ENCODE peak calls at places on chromosomes 5 and 9, in five cellular contexts. M is MM.1S, X is DND-41, A is HCT116, F is Peyer's patch. O is an unnamed sample.

GRCh38 chr5:116573617-116574431 is 799 bp downstream of the SEMA6A start:
- DNase-seq in M (no peak), X (no peak), A (no peak), F (peak; percentile 53), O (no peak)

GRCh38 chr9:88219601-88220000 is 81.3 kb upstream of the SPATA31C2 start:
- DNase-seq in M (no peak), X (no peak), A (no peak), F (no peak), O (no peak)

GRCh38 chr9:95092321-95093072 is 225.0 kb downstream of the FANCC start:
- DNase-seq in M (no peak), X (peak; percentile 22), A (peak; percentile 71), F (peak; percentile 65), O (no peak)

GRCh38 chr5:125870271-125870670 is 552.9 kb upstream of the GRAMD2B start:
- DNase-seq in M (no peak), X (no peak), A (no peak), F (no peak), O (no peak)

GRCh38 chr9:104984994-104985393 is 57.0 kb upstream of the ABCA1 start:
- DNase-seq in M (no peak), X (no peak), A (no peak), F (no peak), O (no peak)

GRCh38 chr5:4229866-4230265 is 634.2 kb downstream of the IRX1 start:
- DNase-seq in M (no peak), X (no peak), A (no peak), F (no peak), O (no peak)

GRCh38 chr5:56088967-56089829 is 94.4 kb upstream of the IL6ST start:
- DNase-seq in M (no peak), X (no peak), A (no peak), F (no peak), O (no peak)

GRCh38 chr5:113776832-113777525 is 263.5 kb downstream of the YTHDC2 start:
- DNase-seq in M (no peak), X (no peak), A (no peak), F (no peak), O (no peak)

GRCh38 chr5:175658299-175659145 is 651 bp downstream of the HRH2 start:
- DNase-seq in M (peak; percentile 69), X (peak; percentile 39), A (no peak), F (no peak), O (peak; percentile 5)

GRCh38 chr5:180873628-180874520 is 12.8 kb upstream of the ZFP62 start:
- DNase-seq in M (no peak), X (no peak), A (no peak), F (no peak), O (no peak)

GRCh38 chr5:33583332-33583731 is 142.6 kb downstream of the TARS1 start:
- DNase-seq in M (no peak), X (no peak), A (no peak), F (no peak), O (no peak)

GRCh38 chr5:107523019-107523680 is 147.6 kb downstream of the EFNA5 start:
- DNase-seq in M (no peak), X (no peak), A (no peak), F (no peak), O (no peak)

GRCh38 chr5:72402959-72403628 is 82.9 kb downstream of the PTCD2 start:
- DNase-seq in M (no peak), X (no peak), A (no peak), F (no peak), O (no peak)

GRCh38 chr5:126309860-126310259 is 113.3 kb upstream of the GRAMD2B start:
- DNase-seq in M (no peak), X (no peak), A (no peak), F (no peak), O (no peak)

GRCh38 chr5:172795401-172795977 is 24.5 kb upstream of the DUSP1 start:
- DNase-seq in M (no peak), X (no peak), A (no peak), F (peak; percentile 88), O (no peak)

GRCh38 chr5:65721050-65721774 is 697 bp downstream of the SGTB start:
- DNase-seq in M (no peak), X (no peak), A (no peak), F (peak; percentile 63), O (peak; percentile 1)

GRCh38 chr5:169272731-169273401 is 28.1 kb downstream of the SLIT3 start:
- DNase-seq in M (no peak), X (no peak), A (no peak), F (no peak), O (no peak)

GRCh38 chr9:123007269-123007668 is 26.2 kb upstream of the GPR21 start:
- DNase-seq in M (no peak), X (no peak), A (no peak), F (no peak), O (no peak)

GRCh38 chr5:96896285-96896711 is 20.0 kb downstream of the ERAP2 start:
- DNase-seq in M (peak; percentile 78), X (no peak), A (no peak), F (no peak), O (peak; percentile 8)

GRCh38 chr9:36315283-36315682 is 57.0 kb upstream of the GNE start:
- DNase-seq in M (no peak), X (no peak), A (no peak), F (no peak), O (no peak)

GRCh38 chr9:14887149-14887548 is 23.1 kb downstream of the FREM1 start:
- DNase-seq in M (no peak), X (no peak), A (no peak), F (peak; percentile 52), O (no peak)

GRCh38 chr5:54243483-54244080 is 66.8 kb downstream of the ARL15 start:
- DNase-seq in M (peak; percentile 21), X (peak; percentile 13), A (peak; percentile 27), F (peak; percentile 56), O (no peak)

GRCh38 chr9:20838218-20838617 is 154.2 kb downstream of the FOCAD start:
- DNase-seq in M (no peak), X (no peak), A (no peak), F (no peak), O (no peak)

GRCh38 chr5:40441733-40442132 is 238.0 kb upstream of the PTGER4 start:
- DNase-seq in M (peak; percentile 16), X (no peak), A (no peak), F (peak; percentile 79), O (peak; percentile 13)

GRCh38 chr5:55530669-55531068 is 4.1 kb downstream of the PLPP1 start:
- DNase-seq in M (no peak), X (no peak), A (no peak), F (no peak), O (no peak)

GRCh38 chr5:100479079-100479688 is 56.0 kb upstream of the FAM174A start:
- DNase-seq in M (peak; percentile 76), X (no peak), A (peak; percentile 43), F (no peak), O (no peak)

GRCh38 chr5:145548097-145548496 is 287.0 kb downstream of the PRELID2 start:
- DNase-seq in M (no peak), X (no peak), A (no peak), F (no peak), O (no peak)

GRCh38 chr9:133057006-133057405 is 4.8 kb upstream of the CEL start:
- DNase-seq in M (no peak), X (peak; percentile 39), A (no peak), F (no peak), O (no peak)

GRCh38 chr9:73775757-73776156 is 624.1 kb downstream of the ANXA1 start:
- DNase-seq in M (no peak), X (no peak), A (no peak), F (no peak), O (no peak)

GRCh38 chr5:157917909-157918809 is 59.2 kb upstream of the CLINT1 start:
- DNase-seq in M (peak; percentile 70), X (peak; percentile 81), A (peak; percentile 66), F (peak; percentile 88), O (peak; percentile 47)

GRCh38 chr9:99970481-99970880 is 64.0 kb downstream of the STX17 start:
- DNase-seq in M (no peak), X (no peak), A (no peak), F (no peak), O (no peak)

GRCh38 chr5:117881426-117882230 is 1106.7 kb downstream of the DTWD2 start:
- DNase-seq in M (no peak), X (no peak), A (no peak), F (no peak), O (no peak)

DNA sequence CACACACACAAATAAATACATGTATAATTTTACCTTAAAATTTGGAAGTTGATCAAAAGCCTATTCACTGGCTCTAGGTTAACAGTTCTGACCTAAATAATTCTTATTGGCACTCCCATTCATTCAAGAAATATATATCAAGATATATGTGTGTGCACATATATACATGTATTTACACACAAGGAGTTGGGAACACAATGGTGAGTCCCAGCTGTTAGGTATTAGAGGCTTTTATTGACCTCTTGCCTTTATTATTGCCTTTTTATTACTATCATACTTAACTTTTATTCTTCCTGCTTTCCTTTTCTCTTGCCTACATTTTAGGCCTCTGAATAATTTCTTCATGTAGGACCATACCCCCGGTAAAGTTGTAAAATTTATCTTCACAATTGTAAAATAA is 25.0 kb downstream of the CCDC152 start:
- DNase-seq in M (no peak), X (no peak), A (no peak), F (no peak), O (no peak)
- H3K27ac ChIP-seq in M (no peak overlapping the region), X (no peak overlapping the region), A (no peak overlapping the region), F (no peak overlapping the region), O (no peak overlapping the region)

DNA sequence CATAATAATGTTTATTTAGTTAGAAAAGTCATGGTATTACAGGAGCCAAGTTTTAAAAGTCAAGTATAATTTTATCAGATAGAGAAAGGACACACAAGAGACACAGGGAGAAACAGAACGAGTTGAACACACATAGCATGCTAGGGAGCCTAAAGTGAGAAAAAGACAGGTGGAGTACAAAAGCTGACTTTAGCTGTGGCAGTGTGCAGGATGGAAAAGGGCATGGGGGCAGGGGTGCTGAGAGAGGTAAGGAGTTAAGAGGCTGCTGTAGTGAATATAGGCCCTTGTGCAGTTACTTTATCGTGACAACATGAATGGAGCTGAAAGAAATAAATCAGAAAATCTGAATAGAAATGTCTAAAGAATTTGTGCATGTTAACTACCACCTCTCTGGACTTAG is 18.0 kb downstream of the HMGCS1 start:
- DNase-seq in M (no peak), X (no peak), A (no peak), F (no peak), O (no peak)
- H3K27me3 ChIP-seq in M (no peaks in the 10 kb centered on the region), X (no peaks in the 10 kb centered on the region), A (no peaks in the 10 kb centered on the region), F (no peaks in the 10 kb centered on the region), O (no peaks in the 10 kb centered on the region)

DNA sequence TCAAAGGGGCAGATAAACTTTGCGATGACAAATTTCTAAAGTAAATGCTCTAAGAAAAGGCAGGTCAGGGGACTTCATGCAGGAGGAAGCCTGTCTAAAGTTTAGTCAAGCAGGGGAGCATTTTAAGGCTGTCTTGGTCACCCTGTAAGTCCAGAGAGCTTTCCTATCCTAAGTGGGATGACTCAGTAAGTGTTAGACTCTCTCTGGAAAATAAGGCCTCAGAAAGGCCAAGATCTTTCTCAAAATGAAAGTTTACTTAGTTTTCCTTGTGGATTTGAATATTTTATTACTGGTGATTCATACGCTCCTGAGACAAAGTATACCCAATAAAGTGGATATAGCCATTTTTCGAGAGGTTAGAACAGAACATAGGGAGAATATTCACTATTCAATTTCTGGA is 806.9 kb upstream of the CDH9 start:
- DNase-seq in M (no peak), X (no peak), A (no peak), F (no peak), O (no peak)
- H3K4me1 ChIP-seq in M (no peaks in the 10 kb centered on the region), X (no peaks in the 10 kb centered on the region), A (no peaks in the 10 kb centered on the region), F (no peaks in the 10 kb centered on the region), O (no peaks in the 10 kb centered on the region)

DNA sequence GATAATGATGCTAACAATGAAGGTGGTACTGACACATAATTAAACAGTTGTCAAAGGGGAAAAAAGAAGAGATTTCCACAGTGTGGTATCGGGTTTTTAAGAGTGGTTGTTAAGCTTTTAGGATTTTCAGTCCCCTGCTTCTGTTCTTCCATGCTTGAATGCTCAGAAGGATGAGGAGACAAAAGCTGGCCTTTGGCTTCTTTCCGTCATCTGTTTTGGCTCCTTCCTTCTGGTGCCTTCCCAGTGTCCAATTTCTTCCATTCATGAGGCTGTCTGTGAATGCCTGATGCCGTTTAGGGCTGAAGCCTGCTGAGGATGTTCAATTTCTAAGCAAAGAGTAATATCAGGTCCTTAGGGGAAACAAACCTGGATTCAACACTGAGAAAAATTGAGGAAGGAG is 179.6 kb upstream of the GLRA1 start:
- DNase-seq in M (no peak), X (no peak), A (no peak), F (no peak), O (no peak)
- H3K27ac ChIP-seq in M (no peak overlapping the region), X (no peak overlapping the region), A (no peak overlapping the region), F (no peak overlapping the region), O (no peak overlapping the region)